ENCODE peak calls at places on chromosomes 16 and 17, in four cellular contexts. J is neuronal stem cell, A is uterus, U is heart right ventricle. M is an unnamed sample. For H3K4me1, the result is how much of the 10 kb centered on the place peaks cover.

GRCh38 chr17:6465206-6466003 is 21.1 kb downstream of the PIMREG start:
- DNase-seq in A (no peak), U (no peak), J (no peak), M (no peak)

GRCh38 chr17:3559270-3559645 is 1.6 kb upstream of the TRPV3 start:
- DNase-seq in J (no peak), U (no peak), A (no peak), M (no peak)

GRCh38 chr16:19439483-19439882 is 21.8 kb downstream of the TMC5 start:
- DNase-seq in J (no peak), U (no peak), A (no peak), M (no peak)

GRCh38 chr16:27547134-27547533 is 2.6 kb downstream of the GTF3C1 start:
- DNase-seq in U (no peak), A (peak), J (no peak), M (peak)

GRCh38 chr16:30085247-30085646 is 6.5 kb downstream of the TBX6 start:
- DNase-seq in J (no peak), A (no peak), U (no peak), M (no peak)

GRCh38 chr17:27778193-27778592 is 22.1 kb downstream of the NOS2 start:
- DNase-seq in U (no peak), A (no peak), J (no peak), M (peak)

GRCh38 chr16:35210681-35211433 is 1751.4 kb downstream of the TP53TG3F start:
- DNase-seq in A (no peak), U (no peak), J (no peak), M (no peak)

GRCh38 chr17:43477832-43478634 is 5.7 kb upstream of the DHX8 start:
- DNase-seq in A (no peak), U (no peak), J (no peak), M (no peak)

GRCh38 chr17:33205552-33205951 is 87.5 kb downstream of the ASIC2 start:
- DNase-seq in U (no peak), A (no peak), J (no peak), M (no peak)

GRCh38 chr16:9755076-9755475 is 427.2 kb downstream of the GRIN2A start:
- DNase-seq in U (no peak), J (no peak), A (no peak), M (no peak)

GRCh38 chr17:10053976-10054551 is 144.3 kb downstream of the GAS7 start:
- DNase-seq in U (no peak), J (no peak), A (no peak), M (no peak)

GRCh38 chr17:61556224-61557188 is 34.5 kb downstream of the NACA2 start:
- DNase-seq in J (no peak), U (no peak), A (no peak), M (no peak)

GRCh38 chr17:50817838-50818237 is 17.5 kb upstream of the WFIKKN2 start:
- DNase-seq in J (no peak), A (no peak), U (no peak), M (no peak)

GRCh38 chr16:74899786-74900185 is 85.1 kb downstream of the WDR59 start:
- DNase-seq in A (no peak), U (no peak), J (no peak), M (no peak)

GRCh38 chr16:69724414-69724873 is 1.9 kb downstream of the NQO1 start:
- DNase-seq in A (no peak), U (no peak), J (no peak), M (no peak)

GRCh38 chr17:69961488-69962145 is 113.4 kb upstream of the KCNJ16 start:
- DNase-seq in U (no peak), A (no peak), J (no peak), M (no peak)

GRCh38 chr16:10130482-10130996 is 51.7 kb downstream of the GRIN2A start:
- DNase-seq in J (no peak), A (no peak), U (no peak), M (no peak)

GRCh38 chr16:80948886-80949502 is 57.7 kb downstream of the CMC2 start:
- DNase-seq in U (peak), A (no peak), J (peak), M (peak)

GRCh38 chr16:75288596-75289120 is 37.2 kb upstream of the BCAR1 start:
- DNase-seq in J (no peak), U (peak), A (no peak), M (no peak)

GRCh38 chr16:19625039-19625438 is 69.5 kb downstream of the VPS35L start:
- DNase-seq in J (no peak), A (no peak), U (no peak), M (no peak)

GRCh38 chr16:66008136-66008535 is 358.4 kb upstream of the CDH5 start:
- DNase-seq in J (no peak), A (no peak), U (no peak), M (no peak)

GRCh38 chr17:42389902-42390301 is 1.7 kb upstream of the STAT3 start:
- DNase-seq in A (no peak), J (no peak), U (no peak), M (no peak)

GRCh38 chr16:588639-588888 is 1.3 kb upstream of the RAB40C start:
- DNase-seq in J (no peak), A (no peak), U (peak), M (peak)

GRCh38 chr16:70740919-70741778 is 55.3 kb upstream of the MTSS2 start:
- DNase-seq in A (no peak), J (no peak), U (no peak), M (peak)

GRCh38 chr16:68715471-68715870 is 21.6 kb upstream of the CDH1 start:
- DNase-seq in A (no peak), U (no peak), J (no peak), M (peak)

GRCh38 chr17:74199306-74200092 is 4.0 kb upstream of the RPL38 start:
- DNase-seq in A (no peak), U (peak), J (peak), M (peak)

GRCh38 chr17:8158267-8159031 is 4.3 kb downstream of the VAMP2 start:
- DNase-seq in A (peak), U (peak), J (peak), M (peak)

GRCh38 chr17:45090711-45091110 is 29.6 kb downstream of the NMT1 start:
- DNase-seq in J (no peak), U (no peak), A (no peak), M (no peak)

GRCh38 chr17:50314456-50315011 is 31.4 kb upstream of the XYLT2 start:
- DNase-seq in J (no peak), A (no peak), U (no peak), M (no peak)

GRCh38 chr16:67847064-67847861 is at the start of gene CENPT:
- DNase-seq in A (peak), U (no peak), J (no peak), M (peak)

GRCh38 chr16:85209526-85210121 is 97.4 kb upstream of the CIBAR2 start:
- DNase-seq in J (no peak), U (peak), A (no peak), M (no peak)

GRCh38 chr17:76296889-76297288 is 11.2 kb downstream of the QRICH2 start:
- DNase-seq in J (no peak), A (no peak), U (no peak), M (no peak)

GRCh38 chr17:38464723-38465419 is 36.6 kb downstream of the ARHGAP23 start:
- DNase-seq in J (no peak), U (peak), A (peak), M (no peak)
- H3K4me1 ChIP-seq in J (under half), U (half or more), A (under half), M (under half)

GRCh38 chr17:39658346-39658745 is 6.8 kb upstream of the TCAP start:
- DNase-seq in A (no peak), U (no peak), J (no peak), M (no peak)
- H3K4me1 ChIP-seq in A (under half), U (half or more), J (under half), M (under half)

DNA sequence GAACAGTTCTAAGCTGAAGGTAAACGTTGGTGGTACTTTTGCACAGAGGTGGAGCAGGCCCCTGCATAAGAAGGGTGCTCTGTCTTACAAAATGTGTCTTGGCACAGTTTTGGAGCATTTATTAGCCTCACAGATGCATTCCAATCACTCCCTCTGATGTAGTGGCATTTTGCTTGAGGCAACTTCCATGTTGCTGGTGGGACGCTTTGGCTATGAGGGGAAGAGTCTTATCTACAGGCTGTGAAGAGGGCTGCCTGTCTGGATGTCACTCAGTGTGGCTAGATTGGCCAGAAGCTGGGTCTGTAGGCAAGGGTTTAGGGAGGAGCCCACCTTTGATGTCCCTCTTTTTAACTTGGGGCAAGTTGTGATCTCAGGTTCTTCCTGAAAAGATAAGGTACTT is 2.6 kb upstream of the RARA start:
- DNase-seq in U (no peak), J (no peak), A (no peak), M (no peak)
- H3K4me1 ChIP-seq in U (half or more), J (under half), A (under half), M (under half)

GRCh38 chr16:88770459-88771293 is 14.3 kb downstream of the PIEZO1 start:
- DNase-seq in J (peak), A (peak), U (peak), M (peak)

GRCh38 chr16:88769617-88770458 is 15.2 kb downstream of the PIEZO1 start:
- DNase-seq in U (no peak), A (no peak), J (peak), M (no peak)

GRCh38 chr16:88772871-88773811 is 11.9 kb downstream of the PIEZO1 start:
- DNase-seq in U (peak), A (no peak), J (no peak), M (peak)

GRCh38 chr16:88773812-88774291 is 11.2 kb downstream of the PIEZO1 start:
- DNase-seq in U (peak), A (no peak), J (no peak), M (peak)

GRCh38 chr16:88771294-88771772 is 13.7 kb downstream of the PIEZO1 start:
- DNase-seq in A (no peak), J (no peak), U (peak), M (no peak)
- H3K4me1 ChIP-seq in A (under half), J (under half), U (half or more), M (half or more)

DNA sequence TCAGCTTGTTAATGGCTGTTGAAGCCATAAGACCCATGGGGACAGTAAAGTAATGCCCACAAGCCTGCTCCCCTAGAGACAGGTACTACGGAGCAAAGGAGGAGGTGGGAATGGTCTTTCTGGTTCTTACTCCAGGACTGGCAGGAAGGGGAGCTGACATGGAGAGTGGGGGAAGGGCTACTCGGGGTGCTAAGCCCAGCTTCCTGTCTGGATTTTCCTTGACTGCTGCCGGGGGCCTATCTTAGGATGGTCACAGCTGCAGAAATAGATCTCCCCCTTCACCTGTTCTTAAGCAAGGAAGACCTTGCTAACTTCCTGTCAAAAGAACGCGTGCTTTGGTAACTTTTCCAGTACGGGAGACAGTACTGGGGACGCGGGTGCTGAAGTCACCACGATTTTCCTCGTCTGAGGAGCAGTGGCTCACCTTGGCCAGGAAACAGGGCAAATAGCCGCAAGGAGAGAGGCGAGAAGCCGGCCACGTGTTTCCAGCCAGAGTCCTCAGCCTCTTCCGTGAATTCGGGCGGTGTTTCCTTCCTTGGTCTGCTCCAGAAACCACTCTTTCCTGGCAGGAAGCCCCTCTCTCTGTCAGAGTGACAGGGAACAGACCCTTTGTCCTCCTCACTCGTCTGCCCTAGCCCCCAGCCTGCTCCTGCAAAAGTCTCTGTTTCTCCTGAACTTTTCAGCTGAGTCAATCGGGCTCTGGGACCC is 656 bp upstream of the PRR29 start:
- DNase-seq in A (peak), U (no peak), J (no peak), M (peak)
- H3K4me1 ChIP-seq in A (under half), U (half or more), J (under half), M (under half)

DNA sequence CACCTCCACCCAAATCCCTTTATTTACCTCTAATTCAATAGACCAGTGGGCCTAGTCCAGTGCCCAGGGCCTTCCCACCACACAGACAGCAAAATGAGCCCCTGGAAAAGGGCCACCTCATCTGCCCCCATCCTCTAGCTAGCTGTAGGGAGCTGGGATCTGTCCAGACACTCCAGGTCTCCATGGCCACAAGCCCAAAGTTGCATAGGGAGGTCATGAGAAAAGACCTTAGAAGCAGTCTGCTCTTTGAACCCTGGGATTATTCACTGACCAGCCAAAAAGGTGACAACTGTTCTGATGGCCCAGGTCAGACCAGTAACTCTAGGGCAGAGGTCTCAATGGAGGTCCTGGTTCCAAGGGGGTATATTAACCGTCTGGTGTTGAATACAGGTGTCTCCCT is 2.0 kb downstream of the CUEDC1 start:
- DNase-seq in A (no peak), U (no peak), J (no peak), M (no peak)
- H3K4me1 ChIP-seq in A (under half), U (half or more), J (under half), M (under half)